ENCODE peak calls at places on chromosome 22, in ten cellular contexts. X is transverse colon, D is breast epithelium, G is brain microvascular endothelial cell, J is cardiac fibroblast, Z is Panc1, Q is Peyer's patch, K is stomach, W is NB4, S is GM23338. H is an unnamed sample.

GRCh38 chr22:19986410-19987341 is 29.9 kb downstream of the ARVCF start:
- DNase-seq in D (peak), Q (peak), K (peak), G (peak), X (peak), J (peak), W (peak), Z (no peak), S (peak), H (peak)

GRCh38 chr22:32355760-32356159 is 1.9 kb upstream of the RFPL3 start:
- DNase-seq in Q (no peak), G (no peak), J (no peak), S (peak), W (no peak), D (no peak), X (no peak), Z (no peak), K (no peak), H (no peak)

GRCh38 chr22:21951931-21952465 is 650 bp downstream of the PPM1F start:
- DNase-seq in Z (no peak), K (peak), G (peak), S (peak), J (peak), W (peak), X (peak), Q (peak), D (no peak), H (peak)

GRCh38 chr22:19061471-19062138 is 60.6 kb downstream of the DGCR2 start:
- DNase-seq in D (no peak), W (no peak), J (no peak), Q (no peak), S (no peak), X (no peak), K (no peak), Z (no peak), G (no peak), H (no peak)

GRCh38 chr22:30408388-30409101 is 11.7 kb downstream of the SEC14L2 start:
- DNase-seq in Q (no peak), D (no peak), J (peak), Z (no peak), X (no peak), K (no peak), W (peak), G (peak), S (no peak), H (no peak)

GRCh38 chr22:20463324-20464095 is 25.9 kb upstream of the SCARF2 start:
- DNase-seq in D (no peak), S (no peak), Q (peak), W (peak), J (no peak), G (no peak), K (no peak), X (no peak), Z (no peak), H (peak)

GRCh38 chr22:17972385-17973181 is 51.8 kb downstream of the MICAL3 start:
- DNase-seq in Z (no peak), D (no peak), W (no peak), G (peak), K (no peak), J (peak), S (peak), Q (no peak), X (no peak), H (no peak)

GRCh38 chr22:30127749-30128166 is 47.5 kb downstream of the HORMAD2 start:
- DNase-seq in Q (no peak), K (no peak), J (peak), D (no peak), G (peak), W (peak), Z (no peak), X (no peak), S (no peak), H (no peak)

GRCh38 chr22:29108137-29108536 is 35.3 kb downstream of the KREMEN1 start:
- DNase-seq in X (no peak), Q (no peak), G (no peak), D (no peak), K (no peak), J (peak), Z (no peak), S (no peak), W (no peak), H (no peak)

GRCh38 chr22:37735054-37735453 is 38.2 kb downstream of the TRIOBP start:
- DNase-seq in W (peak), X (no peak), D (no peak), K (peak), G (no peak), J (peak), Z (no peak), S (peak), Q (no peak), H (no peak)

GRCh38 chr22:35140879-35141745 is 75.2 kb downstream of the ISX start:
- DNase-seq in J (no peak), Z (no peak), K (no peak), G (no peak), Q (no peak), S (peak), X (peak), W (peak), D (no peak), H (peak)

GRCh38 chr22:25880524-25880923 is 138.5 kb downstream of the MYO18B start:
- DNase-seq in X (no peak), K (no peak), D (no peak), J (no peak), Q (no peak), W (no peak), Z (no peak), S (peak), G (no peak), H (peak)

GRCh38 chr22:29309332-29310064 is 3.0 kb downstream of the GAS2L1 start:
- DNase-seq in Z (no peak), S (no peak), D (no peak), J (no peak), W (peak), K (peak), G (no peak), X (peak), Q (no peak), H (no peak)

GRCh38 chr22:23282089-23282501 is 101.8 kb downstream of the BCR start:
- DNase-seq in G (peak), D (peak), J (peak), Z (no peak), Q (no peak), S (no peak), K (peak), X (peak), W (no peak), H (no peak)

GRCh38 chr22:20729194-20729593 is 44.7 kb upstream of the SERPIND1 start:
- DNase-seq in Z (no peak), D (no peak), K (no peak), Q (no peak), W (no peak), S (no peak), G (no peak), J (no peak), X (no peak), H (no peak)

GRCh38 chr22:36201630-36202312 is at the start of gene APOL4:
- DNase-seq in X (peak), W (no peak), K (peak), J (peak), Z (no peak), G (no peak), D (peak), Q (no peak), S (no peak), H (no peak)

GRCh38 chr22:23306926-23307325 is 126.6 kb downstream of the BCR start:
- DNase-seq in D (no peak), Z (no peak), K (no peak), W (no peak), G (no peak), Q (no peak), J (no peak), X (no peak), S (no peak), H (no peak)

GRCh38 chr22:49449811-49450386 is 377.8 kb downstream of the BRD1 start:
- DNase-seq in Q (no peak), G (no peak), J (no peak), W (no peak), X (no peak), Z (no peak), S (no peak), K (no peak), D (no peak), H (no peak)

GRCh38 chr22:29727248-29727551 is 7.4 kb downstream of the CABP7 start:
- DNase-seq in D (no peak), G (no peak), K (peak), X (peak), Q (peak), J (peak), S (peak), W (peak), Z (no peak), H (peak)

GRCh38 chr22:24434472-24435322 is 7.3 kb downstream of the ADORA2A start:
- DNase-seq in D (no peak), J (peak), W (peak), G (peak), S (no peak), X (peak), K (peak), Q (peak), Z (no peak), H (peak)

GRCh38 chr22:24759765-24760164 is 14.8 kb downstream of the PIWIL3 start:
- DNase-seq in G (no peak), Z (no peak), W (no peak), K (no peak), J (no peak), D (no peak), S (no peak), Q (no peak), X (no peak), H (no peak)

GRCh38 chr22:17143826-17144225 is 15.3 kb downstream of the HDHD5 start:
- DNase-seq in Z (no peak), J (no peak), G (no peak), X (no peak), Q (no peak), D (no peak), W (no peak), S (no peak), K (no peak), H (no peak)

GRCh38 chr22:32905400-32905799 is 103.9 kb downstream of the TIMP3 start:
- DNase-seq in X (no peak), G (no peak), J (no peak), K (no peak), W (no peak), Z (no peak), D (no peak), Q (no peak), S (no peak), H (no peak)

DNA sequence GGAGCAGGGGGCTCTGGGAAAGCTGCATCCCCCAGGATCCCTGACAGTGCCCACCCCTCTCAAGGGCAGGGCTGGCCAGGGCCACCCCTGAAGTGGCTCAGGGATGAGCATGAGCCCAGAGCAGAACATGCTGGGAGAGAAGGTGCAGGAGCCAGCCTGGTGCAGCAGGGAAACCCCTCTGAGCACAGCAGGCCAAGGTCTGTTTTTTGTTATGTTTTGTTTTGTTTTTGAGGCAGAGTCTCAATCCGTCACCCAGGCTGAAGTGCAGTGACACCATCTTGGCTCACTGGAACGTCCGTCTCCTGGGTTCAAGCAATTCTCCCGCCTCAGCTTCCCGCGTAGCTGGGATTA is 792 bp upstream of the SBF1 start:
- DNase-seq in X (no peak), Z (no peak), Q (no peak), K (no peak), J (no peak), G (no peak), D (no peak), W (no peak), S (no peak), H (no peak)
- H3K4me3 ChIP-seq in X (peak), Z (peak), Q (no peak), K (peak), J (peak), G (no peak), D (peak), W (no peak), S (peak), H (no peak)

DNA sequence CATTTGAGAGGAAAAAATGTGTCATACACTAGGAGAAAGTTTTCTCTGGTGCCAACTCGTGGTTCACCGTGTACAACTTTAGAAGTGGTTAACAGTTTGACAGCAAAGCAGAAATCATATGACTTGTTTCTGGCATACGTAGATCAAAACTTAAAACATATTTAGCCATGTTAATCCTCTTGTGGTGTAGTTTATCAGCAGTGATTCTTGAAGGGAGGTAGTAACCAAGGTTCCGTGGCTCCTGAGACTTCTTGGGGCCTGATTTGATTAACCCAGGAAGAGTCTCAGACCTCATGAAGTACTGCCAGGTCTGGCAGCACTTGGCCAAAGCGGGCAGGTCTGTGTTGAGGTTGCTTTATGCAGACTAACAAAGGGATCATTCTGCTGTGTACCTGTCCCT is 40.5 kb downstream of the SREBF2 start:
- DNase-seq in K (no peak), J (no peak), Z (no peak), X (no peak), Q (no peak), D (no peak), W (no peak), S (no peak), G (no peak), H (no peak)
- TF ChIP-seq CTCF in K (no peak), J (no peak), Z (no peak), X (no peak), Q (no peak), D (no peak), W (no peak), S (no peak), G (no peak), H (no peak)

GRCh38 chr22:27991586-27992293 is 72.7 kb upstream of the PITPNB start:
- DNase-seq in G (no peak), Q (no peak), S (no peak), D (peak), J (no peak), W (no peak), Z (no peak), K (peak), X (no peak), H (peak)
- H3K4me3 ChIP-seq in G (no peak), Q (no peak), S (no peak), D (no peak), J (no peak), W (no peak), Z (no peak), K (no peak), X (no peak), H (no peak)

GRCh38 chr22:46534901-46535630 is 2.4 kb downstream of the CELSR1 start:
- DNase-seq in X (no peak), S (no peak), J (no peak), K (no peak), Z (no peak), W (no peak), D (no peak), Q (no peak), G (no peak), H (no peak)

GRCh38 chr22:46535876-46536558 is 1.4 kb downstream of the CELSR1 start:
- DNase-seq in K (no peak), Z (no peak), Q (no peak), W (no peak), D (no peak), S (peak), X (no peak), G (no peak), J (no peak), H (no peak)

GRCh38 chr22:46531776-46532175 is 5.6 kb downstream of the CELSR1 start:
- DNase-seq in W (no peak), D (no peak), X (no peak), Q (no peak), S (no peak), G (no peak), Z (no peak), K (no peak), J (no peak), H (no peak)

GRCh38 chr22:46534177-46534776 is 3.1 kb downstream of the CELSR1 start:
- DNase-seq in X (no peak), S (no peak), Z (no peak), Q (no peak), D (no peak), J (no peak), K (no peak), W (no peak), G (no peak), H (no peak)

GRCh38 chr22:46533434-46533833 is 4.0 kb downstream of the CELSR1 start:
- DNase-seq in X (no peak), Q (no peak), K (no peak), S (peak), W (no peak), D (peak), Z (no peak), J (no peak), G (no peak), H (no peak)
- TF ChIP-seq CTCF in X (no peak), Q (no peak), K (no peak), S (no peak), W (no peak), D (no peak), Z (peak), J (no peak), G (no peak), H (no peak)

H was measured in GM12865.